ENCODE peak calls at places on chromosomes 6 and 20, in eight cellular contexts. G is kidney glomerular epithelial cell; K is iPS-NIHi11; E is posterior cingulate gyrus; N is neural crest cell; Z is left lung; S is EH; J is activated CD8-positive, alpha-beta memory T cell treated with anti-CD3 and anti-CD28 coated beads, Interleukin-2, amount 50 U/mL, for 4 hours. Y is an unnamed sample.

GRCh38 chr6:87759491-87760010 is 57.5 kb upstream of the AKIRIN2 start:
- DNase-seq in G (no peak), K (no peak), E (no peak), N (no peak), Z (no peak), S (no peak), J (no peak), Y (no peak)

GRCh38 chr6:2488578-2488977 is 243.2 kb upstream of the GMDS start:
- DNase-seq in G (no peak), K (no peak), E (no peak), N (no peak), Z (no peak), S (no peak), J (no peak), Y (no peak)

GRCh38 chr6:117463762-117464665 is 18.5 kb upstream of the DCBLD1 start:
- DNase-seq in G (peak; percentile 46), K (no peak), E (no peak), N (no peak), Z (no peak), S (peak; percentile 84), J (no peak), Y (peak; percentile 39)

GRCh38 chr6:36912583-36912982 is 26.8 kb downstream of the C6orf89 start:
- DNase-seq in G (peak; percentile 81), K (no peak), E (no peak), N (no peak), Z (no peak), S (peak; percentile 95), J (peak; percentile 40), Y (peak; percentile 17)

GRCh38 chr6:47701374-47701773 is 3.0 kb downstream of the ADGRF4 start:
- DNase-seq in G (no peak), K (no peak), E (no peak), N (no peak), Z (no peak), S (no peak), J (no peak), Y (no peak)

GRCh38 chr20:11718474-11719094 is 199.1 kb upstream of the BTBD3 start:
- DNase-seq in G (no peak), K (no peak), E (no peak), N (no peak), Z (no peak), S (no peak), J (no peak), Y (no peak)

GRCh38 chr6:90000864-90001731 is 106.8 kb downstream of the GJA10 start:
- DNase-seq in G (no peak), K (no peak), E (no peak), N (no peak), Z (no peak), S (peak; percentile 61), J (peak; percentile 43), Y (no peak)

GRCh38 chr6:19723533-19723932 is 113.6 kb upstream of the ID4 start:
- DNase-seq in G (peak; percentile 17), K (no peak), E (no peak), N (no peak), Z (no peak), S (peak; percentile 96), J (no peak), Y (no peak)

GRCh38 chr6:49570474-49571079 is 20.1 kb downstream of the C6orf141 start:
- DNase-seq in G (no peak), K (no peak), E (no peak), N (no peak), Z (no peak), S (peak; percentile 2), J (no peak), Y (peak; percentile 28)

GRCh38 chr6:9140861-9141534 is 705.7 kb upstream of the SLC35B3 start:
- DNase-seq in G (no peak), K (no peak), E (no peak), N (no peak), Z (no peak), S (peak; percentile 49), J (no peak), Y (no peak)

GRCh38 chr6:20877008-20877937 is 343.0 kb downstream of the CDKAL1 start:
- DNase-seq in G (peak; percentile 96), K (no peak), E (no peak), N (no peak), Z (peak; percentile 68), S (peak; percentile 95), J (no peak), Y (peak; percentile 94)

GRCh38 chr20:49344975-49345374 is 67.1 kb upstream of the ZNFX1 start:
- DNase-seq in G (peak; percentile 96), K (no peak), E (peak; percentile 66), N (no peak), Z (peak; percentile 43), S (peak; percentile 98), J (no peak), Y (peak; percentile 90)

GRCh38 chr20:44738779-44739477 is 6.7 kb upstream of the KCNK15 start:
- DNase-seq in G (peak; percentile 35), K (peak; percentile 85), E (peak; percentile 48), N (peak; percentile 32), Z (no peak), S (peak; percentile 81), J (no peak), Y (peak; percentile 71)

GRCh38 chr20:3405139-3405538 is 2.3 kb downstream of the DNAAF9 start:
- DNase-seq in G (no peak), K (peak; percentile 29), E (no peak), N (no peak), Z (no peak), S (no peak), J (no peak), Y (no peak)

GRCh38 chr6:165704001-165704748 is 41.1 kb upstream of the PDE10A start:
- DNase-seq in G (no peak), K (no peak), E (peak; percentile 73), N (no peak), Z (no peak), S (no peak), J (no peak), Y (no peak)

GRCh38 chr20:49427751-49428518 is 54.5 kb downstream of the KCNB1 start:
- DNase-seq in G (no peak), K (no peak), E (no peak), N (no peak), Z (no peak), S (no peak), J (no peak), Y (no peak)

GRCh38 chr20:1434571-1435336 is 31.9 kb downstream of the NSFL1C start:
- DNase-seq in G (no peak), K (no peak), E (no peak), N (no peak), Z (peak; percentile 64), S (peak; percentile 89), J (no peak), Y (peak; percentile 57)

GRCh38 chr6:155881845-155882526 is 426.3 kb upstream of the NOX3 start:
- DNase-seq in G (no peak), K (no peak), E (no peak), N (no peak), Z (no peak), S (no peak), J (no peak), Y (no peak)

GRCh38 chr20:59749293-59749680 is 144.9 kb downstream of the PHACTR3 start:
- DNase-seq in G (no peak), K (no peak), E (no peak), N (no peak), Z (no peak), S (peak; percentile 89), J (no peak), Y (no peak)

GRCh38 chr20:39886650-39887190 is 802.3 kb downstream of the MAFB start:
- DNase-seq in G (no peak), K (no peak), E (no peak), N (no peak), Z (peak; percentile 44), S (no peak), J (no peak), Y (no peak)

GRCh38 chr20:49747707-49748524 is 34.2 kb upstream of the B4GALT5 start:
- DNase-seq in G (no peak), K (no peak), E (peak; percentile 65), N (no peak), Z (peak; percentile 51), S (peak; percentile 68), J (no peak), Y (no peak)